ENCODE peak calls at places on chromosome 19, in four cellular contexts. N is T-helper 2 cell treated with Interferon-gamma antibody and Interleukin-4, amounts not matched to agents 5 μg/mL and 100 μg/mL, for 36 hours; L is nucleus accumbens; S is ELR. D is an unnamed sample.

GRCh38 chr19:45901912-45902650 is at the start of gene MYPOP:
- DNase-seq in N (no peak), L (no peak), S (peak; percentile 14), D (no peak)

GRCh38 chr19:41882568-41883462 is at the start of gene ARHGEF1:
- DNase-seq in N (peak; percentile 65), L (no peak), S (peak; percentile 63), D (no peak)

GRCh38 chr19:39177736-39178135 is 19.0 kb upstream of the NCCRP1 start:
- DNase-seq in N (no peak), L (no peak), S (no peak), D (no peak)

GRCh38 chr19:36136975-36137686 is 2.7 kb upstream of the CAPNS1 start:
- DNase-seq in N (no peak), L (no peak), S (peak; percentile 64), D (no peak)

GRCh38 chr19:35899547-35900214 is 659 bp downstream of the NFKBID start:
- DNase-seq in N (peak; percentile 86), L (peak; percentile 35), S (peak; percentile 84), D (peak; percentile 51)

GRCh38 chr19:42879613-42880012 is at the start of gene PSG1:
- DNase-seq in N (no peak), L (no peak), S (no peak), D (no peak)

GRCh38 chr19:29665826-29666633 is 769 bp downstream of the PLEKHF1 start:
- DNase-seq in N (no peak), L (no peak), S (peak; percentile 61), D (no peak)

GRCh38 chr19:43553656-43554055 is 20.7 kb downstream of the ZNF575 start:
- DNase-seq in N (no peak), L (no peak), S (no peak), D (no peak)

GRCh38 chr19:1570836-1571235 is 2.7 kb upstream of the MEX3D start:
- DNase-seq in N (no peak), L (no peak), S (no peak), D (no peak)

GRCh38 chr19:16319466-16319865 is 5.2 kb upstream of the KLF2 start:
- DNase-seq in N (no peak), L (no peak), S (no peak), D (no peak)

GRCh38 chr19:1690570-1691307 is 38.3 kb upstream of the TCF3 start:
- DNase-seq in N (peak; percentile 55), L (no peak), S (peak; percentile 53), D (no peak)

GRCh38 chr19:34676697-34677385 is at the start of gene SCGB2B2:
- DNase-seq in N (no peak), L (peak; percentile 90), S (no peak), D (peak; percentile 84)

GRCh38 chr19:34259367-34259865 is 5.1 kb downstream of the GARRE1 start:
- DNase-seq in N (no peak), L (no peak), S (peak; percentile 64), D (no peak)

GRCh38 chr19:27793128-27793643 is 1419.8 kb downstream of the UQCRFS1 start:
- DNase-seq in N (peak; percentile 79), L (peak; percentile 71), S (peak; percentile 88), D (peak; percentile 61)

GRCh38 chr19:34732548-34733255 is 1.3 kb upstream of the ZNF181 start:
- DNase-seq in N (no peak), L (no peak), S (no peak), D (no peak)

GRCh38 chr19:2600914-2601870 is 101.3 kb downstream of the GNG7 start:
- DNase-seq in N (no peak), L (no peak), S (no peak), D (no peak)

GRCh38 chr19:4988770-4989251 is 19.9 kb downstream of the KDM4B start:
- DNase-seq in N (no peak), L (no peak), S (peak; percentile 92), D (no peak)

GRCh38 chr19:44856438-44857083 is 10.5 kb downstream of the NECTIN2 start:
- DNase-seq in N (no peak), L (no peak), S (no peak), D (no peak)

GRCh38 chr19:1767464-1767933 is 14.2 kb downstream of the ONECUT3 start:
- DNase-seq in N (peak; percentile 43), L (no peak), S (peak; percentile 47), D (no peak)

GRCh38 chr19:2246801-2247361 is 2.2 kb upstream of the AMH start:
- DNase-seq in N (no peak), L (no peak), S (peak; percentile 73), D (no peak)

GRCh38 chr19:50798116-50798942 is 8.1 kb downstream of the ACP4 start:
- DNase-seq in N (no peak), L (no peak), S (no peak), D (no peak)

GRCh38 chr19:43534811-43535761 is 2.1 kb downstream of the ZNF575 start:
- DNase-seq in N (no peak), L (no peak), S (peak; percentile 59), D (no peak)

GRCh38 chr19:43720936-43721335 is 5.1 kb downstream of the IRGC start:
- DNase-seq in N (no peak), L (no peak), S (no peak), D (no peak)

GRCh38 chr19:956747-957451 is 27.2 kb upstream of the WDR18 start:
- DNase-seq in N (no peak), L (no peak), S (peak; percentile 65), D (no peak)

D was measured in HS-5.